ENCODE peak calls at places on chromosomes 11 and 22, in six cellular contexts. X, H, Z, Q, L and K are unnamed samples.

GRCh38 chr11:13297917-13298356 is 20.3 kb downstream of the BMAL1 start:
- DNase-seq in X (no peak), H (no peak), Z (no peak), Q (no peak), L (no peak), K (no peak)

GRCh38 chr11:11028017-11028692 is 170.3 kb upstream of the ZBED5 start:
- DNase-seq in X (peak; percentile 83), H (peak; percentile 72), Z (peak; percentile 69), Q (peak; percentile 54), L (peak; percentile 80), K (peak; percentile 76)

GRCh38 chr11:118889796-118890195 is 6.1 kb downstream of the CXCR5 start:
- DNase-seq in X (peak; percentile 90), H (peak; percentile 94), Z (peak; percentile 74), Q (no peak), L (peak; percentile 30), K (no peak)

GRCh38 chr11:75097173-75097557 is 489 bp upstream of the OR2AT4 start:
- DNase-seq in X (no peak), H (no peak), Z (no peak), Q (no peak), L (no peak), K (no peak)

GRCh38 chr11:14148653-14149273 is 186.2 kb downstream of the SPON1 start:
- DNase-seq in X (no peak), H (peak; percentile 67), Z (no peak), Q (no peak), L (no peak), K (no peak)

GRCh38 chr11:44744160-44744559 is 17.4 kb downstream of the TSPAN18 start:
- DNase-seq in X (no peak), H (peak; percentile 17), Z (no peak), Q (no peak), L (no peak), K (no peak)

GRCh38 chr11:73951797-73952196 is 971 bp downstream of the DNAJB13 start:
- DNase-seq in X (no peak), H (no peak), Z (no peak), Q (no peak), L (no peak), K (no peak)

GRCh38 chr11:109308551-109308950 is 113.4 kb upstream of the C11orf87 start:
- DNase-seq in X (no peak), H (no peak), Z (no peak), Q (no peak), L (no peak), K (no peak)

GRCh38 chr22:48426466-48427380 is 1401.0 kb downstream of the BRD1 start:
- DNase-seq in X (no peak), H (no peak), Z (no peak), Q (no peak), L (no peak), K (no peak)
- H3K9me3 ChIP-seq in X (no peaks in the 10 kb centered on the region), H (no peaks in the 10 kb centered on the region), Z (no peaks in the 10 kb centered on the region), Q (no peaks in the 10 kb centered on the region), L (no peaks in the 10 kb centered on the region), K (no peaks in the 10 kb centered on the region)

DNA sequence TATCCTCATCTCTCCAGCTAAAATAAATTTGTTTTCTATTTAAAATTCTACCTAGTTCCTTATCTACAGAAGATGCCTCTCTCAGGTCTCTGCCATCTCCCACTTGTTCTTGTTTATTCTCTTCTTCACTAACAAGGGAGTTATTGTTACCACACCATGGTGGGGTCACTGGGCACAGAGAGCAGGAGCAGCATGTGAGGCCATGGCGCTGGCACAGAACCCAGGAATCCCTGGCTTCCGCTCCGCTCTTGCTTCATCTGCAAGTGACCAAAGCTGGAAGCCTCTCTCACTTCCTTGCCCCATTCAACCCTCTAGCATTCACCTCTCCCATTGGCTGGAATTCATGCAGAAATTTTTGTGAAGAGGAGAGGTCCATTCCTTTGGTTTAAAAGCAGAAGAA is 190.7 kb upstream of the NCAM1 start:
- DNase-seq in X (peak; percentile 84), H (no peak), Z (peak; percentile 41), Q (no peak), L (no peak), K (no peak)
- H3K9me3 ChIP-seq in X (no peaks in the 10 kb centered on the region), H (no peaks in the 10 kb centered on the region), Z (no peaks in the 10 kb centered on the region), Q (no peaks in the 10 kb centered on the region), L (no peaks in the 10 kb centered on the region), K (no peaks in the 10 kb centered on the region)

DNA sequence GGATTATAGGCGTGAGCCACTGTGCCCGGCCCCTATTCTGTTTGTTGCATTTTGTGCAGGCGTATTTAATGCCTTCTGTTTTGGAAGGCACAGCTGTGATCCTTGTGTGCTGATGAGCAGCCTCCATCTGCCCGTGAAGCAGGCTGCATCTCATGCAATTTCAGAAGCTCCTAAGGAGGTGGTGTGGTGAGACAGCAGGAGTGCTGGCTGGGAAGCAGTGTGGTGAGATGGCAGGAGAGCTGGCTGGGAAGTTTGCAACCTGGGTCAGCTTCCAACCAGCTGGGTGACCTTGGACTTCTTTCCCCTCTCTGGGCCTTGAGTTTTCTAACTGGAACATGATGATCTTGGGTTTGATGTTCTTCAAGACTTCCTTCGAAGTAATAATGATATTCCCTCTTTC is 525.1 kb downstream of the TBC1D22A start:
- DNase-seq in X (no peak), H (no peak), Z (no peak), Q (no peak), L (no peak), K (no peak)
- H3K9me3 ChIP-seq in X (no peaks in the 10 kb centered on the region), H (no peaks in the 10 kb centered on the region), Z (no peaks in the 10 kb centered on the region), Q (no peaks in the 10 kb centered on the region), L (no peaks in the 10 kb centered on the region), K (no peaks in the 10 kb centered on the region)

GRCh38 chr11:134395002-134395401 is 17.0 kb downstream of the B3GAT1 start:
- DNase-seq in X (no peak), H (no peak), Z (no peak), Q (no peak), L (no peak), K (no peak)
- H3K9me3 ChIP-seq in X (no peaks in the 10 kb centered on the region), H (no peaks in the 10 kb centered on the region), Z (no peaks in the 10 kb centered on the region), Q (no peaks in the 10 kb centered on the region), L (no peaks in the 10 kb centered on the region), K (no peaks in the 10 kb centered on the region)

GRCh38 chr11:37905707-37906417 is 1307.8 kb upstream of the RAG2 start:
- DNase-seq in X (no peak), H (no peak), Z (no peak), Q (no peak), L (no peak), K (no peak)
- H3K9me3 ChIP-seq in X (no peaks in the 10 kb centered on the region), H (no peaks in the 10 kb centered on the region), Z (peaks cover 3% of the 10 kb centered on the region), Q (no peaks in the 10 kb centered on the region), L (no peaks in the 10 kb centered on the region), K (peaks cover 5% of the 10 kb centered on the region)

GRCh38 chr11:70711911-70712185 is 313.5 kb downstream of the CTTN start:
- DNase-seq in X (no peak), H (no peak), Z (no peak), Q (no peak), L (peak; percentile 28), K (no peak)
- H3K9me3 ChIP-seq in X (no peaks in the 10 kb centered on the region), H (no peaks in the 10 kb centered on the region), Z (no peaks in the 10 kb centered on the region), Q (no peaks in the 10 kb centered on the region), L (no peaks in the 10 kb centered on the region), K (no peaks in the 10 kb centered on the region)

DNA sequence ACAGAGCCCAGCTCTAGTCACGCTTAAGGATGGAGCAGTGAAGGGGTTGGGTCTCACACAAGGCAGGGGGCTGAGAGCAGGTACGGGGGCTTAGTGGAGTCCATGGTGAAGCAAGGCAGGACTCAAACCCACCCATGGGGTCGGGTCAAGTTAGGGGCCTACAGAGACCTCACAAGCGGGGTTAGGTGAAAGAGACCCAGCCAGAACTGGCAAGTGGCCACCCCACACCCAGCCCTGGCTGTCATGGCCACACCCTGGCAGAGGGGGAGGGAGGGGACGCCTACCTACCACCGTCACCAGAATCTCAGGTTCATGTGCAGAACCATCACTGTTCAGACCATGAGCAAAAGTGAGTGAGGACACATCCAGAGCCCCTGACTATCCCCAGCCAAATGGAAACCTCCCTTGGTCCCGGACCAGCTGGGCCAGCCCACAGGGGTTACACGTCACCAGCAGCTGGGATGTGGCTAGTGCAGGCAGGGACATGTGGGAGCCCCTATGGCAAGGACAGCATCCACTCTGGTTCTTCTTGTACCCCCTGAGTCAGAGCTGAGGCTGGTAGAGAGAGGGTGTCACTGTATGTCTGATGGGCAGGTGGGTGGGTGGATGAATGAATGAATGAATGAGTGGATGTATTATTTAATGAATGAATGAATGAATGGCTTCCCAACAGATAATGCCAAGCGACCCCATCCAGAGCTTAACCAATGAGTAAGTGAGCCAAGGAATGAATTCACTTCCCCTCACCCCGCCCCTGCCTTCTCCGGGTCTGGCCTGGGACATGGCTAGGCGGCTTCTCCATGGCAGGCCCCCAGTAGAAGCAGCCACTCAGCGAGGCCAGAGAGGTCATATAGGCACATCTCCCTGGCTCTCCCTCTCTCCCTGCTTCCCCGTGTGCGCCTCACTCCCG is 681.6 kb downstream of the TBC1D22A start:
- DNase-seq in X (no peak), H (no peak), Z (no peak), Q (no peak), L (no peak), K (no peak)
- H3K9me3 ChIP-seq in X (no peaks in the 10 kb centered on the region), H (no peaks in the 10 kb centered on the region), Z (peaks cover 20% of the 10 kb centered on the region), Q (no peaks in the 10 kb centered on the region), L (no peaks in the 10 kb centered on the region), K (no peaks in the 10 kb centered on the region)

GRCh38 chr22:48784701-48785503 is 1042.8 kb downstream of the BRD1 start:
- DNase-seq in X (no peak), H (no peak), Z (no peak), Q (no peak), L (no peak), K (no peak)

GRCh38 chr22:48783821-48784266 is 1043.8 kb downstream of the BRD1 start:
- DNase-seq in X (no peak), H (no peak), Z (no peak), Q (no peak), L (no peak), K (no peak)

GRCh38 chr22:48782817-48783511 is 1044.7 kb downstream of the BRD1 start:
- DNase-seq in X (no peak), H (no peak), Z (no peak), Q (peak; percentile 37), L (no peak), K (no peak)

GRCh38 chr22:48785792-48786678 is 1041.6 kb downstream of the BRD1 start:
- DNase-seq in X (no peak), H (no peak), Z (no peak), Q (no peak), L (no peak), K (no peak)

GRCh38 chr22:48786679-48786996 is 1041.0 kb downstream of the BRD1 start:
- DNase-seq in X (no peak), H (no peak), Z (no peak), Q (no peak), L (no peak), K (no peak)
- H3K9me3 ChIP-seq in X (no peaks in the 10 kb centered on the region), H (no peaks in the 10 kb centered on the region), Z (peaks cover 6% of the 10 kb centered on the region), Q (no peaks in the 10 kb centered on the region), L (no peaks in the 10 kb centered on the region), K (no peaks in the 10 kb centered on the region)

DNA sequence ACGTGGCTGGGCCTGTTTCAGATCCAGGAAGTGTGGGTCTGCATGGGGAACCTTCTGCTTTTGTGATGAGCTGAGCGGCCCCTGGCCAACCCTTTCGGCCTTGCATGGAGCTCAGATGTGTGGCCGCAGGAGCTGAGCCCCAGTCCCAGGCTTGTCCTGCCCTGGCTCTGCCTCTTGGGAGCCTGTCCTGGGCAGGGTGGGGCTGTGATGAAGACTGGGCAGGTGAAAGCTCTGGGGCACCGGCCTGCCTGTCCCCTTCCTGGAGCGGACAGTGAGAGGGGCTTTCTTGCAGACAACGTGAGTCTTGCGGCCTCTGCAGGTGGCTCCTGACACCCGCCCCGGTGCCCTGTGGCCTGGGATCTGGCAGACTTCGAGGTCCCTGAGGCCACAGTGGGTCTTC is 1296.6 kb downstream of the BRD1 start:
- DNase-seq in X (no peak), H (no peak), Z (no peak), Q (no peak), L (no peak), K (no peak)
- H3K9me3 ChIP-seq in X (no peaks in the 10 kb centered on the region), H (no peaks in the 10 kb centered on the region), Z (no peaks in the 10 kb centered on the region), Q (no peaks in the 10 kb centered on the region), L (no peaks in the 10 kb centered on the region), K (no peaks in the 10 kb centered on the region)